ENCODE peak calls at places on chromosome 16, in six cellular contexts. One of them, this sample, is unnamed.

GRCh38 chr16:30559690-30560089 is 1.5 kb upstream of the ZNF764 start:
- DNase-seq in GOT3: no peak
- DNase-seq in upper lobe of right lung: no peak
- DNase-seq in pancreas: no peak
- DNase-seq in mesendoderm: no peak
- DNase-seq in AG09319: no peak
- DNase-seq in this sample: no peak

GRCh38 chr16:89619880-89620279 is 6.4 kb downstream of the DPEP1 start:
- DNase-seq in AG09319: no peak
- DNase-seq in pancreas: peak; percentile 38
- DNase-seq in upper lobe of right lung: no peak
- DNase-seq in GOT3: no peak
- DNase-seq in mesendoderm: no peak
- DNase-seq in this sample: no peak

GRCh38 chr16:86289304-86289703 is 221.0 kb upstream of the FOXF1 start:
- DNase-seq in GOT3: no peak
- DNase-seq in upper lobe of right lung: no peak
- DNase-seq in mesendoderm: no peak
- DNase-seq in pancreas: no peak
- DNase-seq in AG09319: no peak
- DNase-seq in this sample: no peak

GRCh38 chr16:83066881-83067280 is 440.1 kb downstream of the CDH13 start:
- DNase-seq in pancreas: no peak
- DNase-seq in mesendoderm: no peak
- DNase-seq in upper lobe of right lung: no peak
- DNase-seq in GOT3: no peak
- DNase-seq in AG09319: no peak
- DNase-seq in this sample: no peak

GRCh38 chr16:84239186-84239790 is 524 bp downstream of the KCNG4 start:
- DNase-seq in pancreas: no peak
- DNase-seq in AG09319: no peak
- DNase-seq in mesendoderm: no peak
- DNase-seq in upper lobe of right lung: no peak
- DNase-seq in GOT3: no peak
- DNase-seq in this sample: no peak

GRCh38 chr16:27203429-27204231 is at the start of gene KDM8:
- DNase-seq in upper lobe of right lung: peak; percentile 100
- DNase-seq in AG09319: peak; percentile 100
- DNase-seq in GOT3: peak; percentile 99
- DNase-seq in pancreas: peak; percentile 100
- DNase-seq in mesendoderm: peak; percentile 100
- DNase-seq in this sample: peak; percentile 99

GRCh38 chr16:50600582-50601283 is 52.5 kb downstream of the NKD1 start:
- DNase-seq in upper lobe of right lung: no peak
- DNase-seq in pancreas: no peak
- DNase-seq in AG09319: no peak
- DNase-seq in GOT3: no peak
- DNase-seq in mesendoderm: peak; percentile 28
- DNase-seq in this sample: no peak

GRCh38 chr16:80599466-80599865 is 58.7 kb downstream of the DYNLRB2 start:
- DNase-seq in GOT3: no peak
- DNase-seq in mesendoderm: no peak
- DNase-seq in AG09319: no peak
- DNase-seq in upper lobe of right lung: no peak
- DNase-seq in pancreas: no peak
- DNase-seq in this sample: no peak

GRCh38 chr16:24991349-24991748 is 23.8 kb downstream of the ARHGAP17 start:
- DNase-seq in pancreas: no peak
- DNase-seq in GOT3: no peak
- DNase-seq in upper lobe of right lung: no peak
- DNase-seq in mesendoderm: no peak
- DNase-seq in AG09319: no peak
- DNase-seq in this sample: peak; percentile 76

GRCh38 chr16:84141143-84141670 is 3.8 kb downstream of the HSDL1 start:
- DNase-seq in mesendoderm: peak; percentile 77
- DNase-seq in upper lobe of right lung: no peak
- DNase-seq in AG09319: no peak
- DNase-seq in pancreas: no peak
- DNase-seq in GOT3: no peak
- DNase-seq in this sample: no peak